ENCODE peak calls at places on chromosomes 12 and 14, in five cellular contexts. One of them, this sample, is unnamed.

GRCh38 chr12:45192041-45192695 is 23.7 kb upstream of the ANO6 start:
- DNase-seq in K562: peak
- DNase-seq in GM12878: no peak
- DNase-seq in HCT116: peak
- DNase-seq in HepG2: peak
- DNase-seq in this sample: no peak

GRCh38 chr12:39368096-39368495 is 74.8 kb downstream of the KIF21A start:
- DNase-seq in HepG2: no peak
- DNase-seq in K562: no peak
- DNase-seq in HCT116: no peak
- DNase-seq in GM12878: no peak
- DNase-seq in this sample: no peak

GRCh38 chr14:101723061-101723595 is 38.4 kb upstream of the PPP2R5C start:
- DNase-seq in GM12878: no peak
- DNase-seq in HepG2: no peak
- DNase-seq in HCT116: no peak
- DNase-seq in K562: no peak
- DNase-seq in this sample: no peak

GRCh38 chr14:67704484-67705089 is 2.9 kb downstream of the RDH12 start:
- DNase-seq in K562: peak
- DNase-seq in HepG2: peak
- DNase-seq in HCT116: peak
- DNase-seq in GM12878: peak
- DNase-seq in this sample: no peak

GRCh38 chr12:65597527-65597926 is 226.8 kb upstream of the HMGA2 start:
- DNase-seq in GM12878: no peak
- DNase-seq in HepG2: no peak
- DNase-seq in HCT116: no peak
- DNase-seq in K562: peak
- DNase-seq in this sample: no peak

GRCh38 chr12:65119063-65119462 is 2.0 kb downstream of the WIF1 start:
- DNase-seq in K562: no peak
- DNase-seq in HCT116: no peak
- DNase-seq in HepG2: no peak
- DNase-seq in GM12878: no peak
- DNase-seq in this sample: no peak

GRCh38 chr12:6073426-6073825 is 51.0 kb downstream of the VWF start:
- DNase-seq in HepG2: peak
- DNase-seq in K562: no peak
- DNase-seq in GM12878: no peak
- DNase-seq in HCT116: no peak
- DNase-seq in this sample: no peak

GRCh38 chr12:110314308-110314707 is 33.3 kb downstream of the ATP2A2 start:
- DNase-seq in GM12878: peak
- DNase-seq in HCT116: no peak
- DNase-seq in HepG2: peak
- DNase-seq in K562: no peak
- DNase-seq in this sample: no peak

GRCh38 chr12:45216983-45217485 is 1.1 kb downstream of the ANO6 start:
- DNase-seq in HCT116: no peak
- DNase-seq in K562: no peak
- DNase-seq in HepG2: no peak
- DNase-seq in GM12878: no peak
- DNase-seq in this sample: no peak

GRCh38 chr12:4943067-4943937 is 33.6 kb downstream of the KCNA1 start:
- DNase-seq in HepG2: no peak
- DNase-seq in GM12878: peak
- DNase-seq in HCT116: no peak
- DNase-seq in K562: no peak
- DNase-seq in this sample: no peak

GRCh38 chr14:48857366-48857765 is 728.8 kb downstream of the RPS29 start:
- DNase-seq in K562: no peak
- DNase-seq in HepG2: no peak
- DNase-seq in GM12878: no peak
- DNase-seq in HCT116: no peak
- DNase-seq in this sample: no peak

GRCh38 chr14:99441918-99442317 is 38.7 kb downstream of the SETD3 start:
- DNase-seq in HepG2: no peak
- DNase-seq in GM12878: no peak
- DNase-seq in HCT116: no peak
- DNase-seq in K562: no peak
- DNase-seq in this sample: no peak

GRCh38 chr14:103104654-103105511 is 10.4 kb downstream of the EXOC3L4 start:
- DNase-seq in HepG2: no peak
- DNase-seq in HCT116: no peak
- DNase-seq in GM12878: no peak
- DNase-seq in K562: peak
- DNase-seq in this sample: no peak

GRCh38 chr12:78636253-78636855 is 228.2 kb upstream of the SYT1 start:
- DNase-seq in K562: no peak
- DNase-seq in HCT116: no peak
- DNase-seq in HepG2: no peak
- DNase-seq in GM12878: no peak
- DNase-seq in this sample: no peak

GRCh38 chr14:66610154-66610563 is 102.2 kb downstream of the GPHN start:
- DNase-seq in K562: peak
- DNase-seq in HCT116: peak
- DNase-seq in HepG2: peak
- DNase-seq in GM12878: no peak
- DNase-seq in this sample: peak

GRCh38 chr12:47844264-47845020 is 24.7 kb upstream of the HDAC7 start:
- DNase-seq in HCT116: no peak
- DNase-seq in K562: no peak
- DNase-seq in GM12878: no peak
- DNase-seq in HepG2: no peak
- DNase-seq in this sample: no peak

GRCh38 chr12:91413591-91413990 is 231.0 kb upstream of the DCN start:
- DNase-seq in K562: no peak
- DNase-seq in HCT116: peak
- DNase-seq in GM12878: no peak
- DNase-seq in HepG2: no peak
- DNase-seq in this sample: no peak

GRCh38 chr12:57772429-57773322 is at the start of gene EEF1AKMT3:
- DNase-seq in K562: peak
- DNase-seq in GM12878: no peak
- DNase-seq in HepG2: peak
- DNase-seq in HCT116: no peak
- DNase-seq in this sample: no peak

GRCh38 chr12:76398106-76398505 is 49.9 kb upstream of the BBS10 start:
- DNase-seq in HCT116: no peak
- DNase-seq in GM12878: no peak
- DNase-seq in K562: no peak
- DNase-seq in HepG2: no peak
- DNase-seq in this sample: no peak

GRCh38 chr12:16612647-16613046 is 6.7 kb upstream of the LMO3 start:
- DNase-seq in GM12878: no peak
- DNase-seq in HepG2: no peak
- DNase-seq in HCT116: no peak
- DNase-seq in K562: no peak
- DNase-seq in this sample: no peak

GRCh38 chr12:116236148-116236731 is 41.3 kb downstream of the MED13L start:
- DNase-seq in HCT116: no peak
- DNase-seq in GM12878: peak
- DNase-seq in HepG2: peak
- DNase-seq in K562: peak
- DNase-seq in this sample: no peak

GRCh38 chr12:3988519-3989217 is 115.5 kb upstream of the PARP11 start:
- DNase-seq in GM12878: peak
- DNase-seq in K562: no peak
- DNase-seq in HCT116: no peak
- DNase-seq in HepG2: no peak
- DNase-seq in this sample: no peak

GRCh38 chr12:49706351-49707126 is 666 bp downstream of the FMNL3 start:
- DNase-seq in HCT116: no peak
- DNase-seq in K562: peak
- DNase-seq in HepG2: no peak
- DNase-seq in GM12878: no peak
- DNase-seq in this sample: peak
- TF ChIP-seq JUND in HCT116: no peak
- TF ChIP-seq JUND in K562: no peak
- TF ChIP-seq JUND in HepG2: no peak
- TF ChIP-seq JUND in GM12878: no peak
- TF ChIP-seq JUND in this sample: no peak

DNA sequence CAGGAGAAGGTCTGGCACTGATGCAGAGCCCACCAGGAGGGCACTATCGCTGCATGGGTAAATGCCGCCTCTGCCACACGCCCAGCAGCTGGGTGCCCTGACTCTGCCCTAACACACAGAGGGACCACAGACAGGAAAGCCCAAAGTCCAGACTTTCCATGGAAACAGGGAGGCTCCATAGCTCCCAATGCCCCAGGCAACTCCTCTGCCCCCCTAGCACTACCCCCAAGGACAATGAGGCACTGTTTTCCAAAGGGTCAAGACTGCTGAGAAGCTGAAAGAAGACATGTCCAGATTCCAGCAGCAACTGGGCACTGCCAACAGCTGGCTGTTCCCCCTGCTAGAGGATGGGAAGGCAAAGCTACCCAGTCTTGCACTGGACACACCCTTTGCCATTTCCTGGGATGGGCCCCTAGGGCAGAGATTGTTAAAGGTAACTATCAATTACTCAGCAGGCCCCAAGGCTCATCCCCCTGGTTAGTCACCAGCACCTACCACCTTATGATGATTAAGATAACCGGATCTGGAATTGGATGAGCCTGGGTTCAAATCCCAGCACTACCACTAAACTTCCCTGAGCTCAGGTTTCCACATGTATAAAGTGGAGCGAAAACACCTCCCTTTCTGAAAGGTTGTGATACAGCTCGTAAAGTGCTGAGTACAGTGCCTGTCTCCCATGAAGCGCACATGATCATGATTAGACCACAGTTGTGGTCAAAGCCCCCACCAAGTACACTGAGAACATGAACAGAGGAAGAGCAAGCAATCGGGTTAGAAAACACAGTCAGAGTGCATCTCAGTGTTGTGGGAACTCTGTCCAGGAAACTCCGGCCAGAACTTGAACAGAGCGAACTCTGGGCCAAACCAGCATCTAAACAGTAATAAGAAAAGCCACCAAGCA is 3.3 kb downstream of the PXN start:
- DNase-seq in K562: peak
- DNase-seq in HCT116: peak
- DNase-seq in HepG2: no peak
- DNase-seq in GM12878: no peak
- DNase-seq in this sample: no peak
- TF ChIP-seq POLR2AphosphoS5 in K562: no peak
- TF ChIP-seq POLR2AphosphoS5 in HCT116: no peak
- TF ChIP-seq POLR2AphosphoS5 in HepG2: no peak
- TF ChIP-seq POLR2AphosphoS5 in GM12878: no peak
- TF ChIP-seq POLR2AphosphoS5 in this sample: no peak

GRCh38 chr14:37824936-37825698 is 229.7 kb downstream of the TTC6 start:
- DNase-seq in K562: no peak
- DNase-seq in HepG2: no peak
- DNase-seq in HCT116: no peak
- DNase-seq in GM12878: no peak
- DNase-seq in this sample: no peak
- TF ChIP-seq ZNF274 in K562: no peak
- TF ChIP-seq ZNF274 in HepG2: no peak
- TF ChIP-seq ZNF274 in HCT116: no peak
- TF ChIP-seq ZNF274 in GM12878: no peak
- TF ChIP-seq ZNF274 in this sample: no peak

DNA sequence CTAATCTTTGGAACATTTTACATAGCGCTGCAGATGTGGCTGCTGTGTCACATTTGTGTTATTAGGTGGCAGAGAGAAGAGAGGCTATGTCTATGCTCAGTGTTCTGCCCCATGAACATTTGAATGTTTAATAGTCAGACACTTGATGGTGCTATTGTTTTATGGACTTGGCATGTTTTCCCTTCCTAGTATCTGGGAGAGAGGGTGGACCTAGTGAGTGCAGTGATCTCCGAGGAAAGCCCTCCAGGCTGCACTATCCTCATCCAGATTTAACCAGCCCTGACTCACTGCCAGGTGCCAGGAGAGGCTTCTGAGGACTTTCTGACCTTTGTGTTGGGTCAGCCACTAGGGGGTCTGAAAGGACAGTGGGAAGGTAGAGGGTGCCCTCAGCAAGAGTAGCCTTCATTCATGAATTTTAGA is 24.3 kb downstream of the ZFC3H1 start:
- DNase-seq in K562: no peak
- DNase-seq in HCT116: no peak
- DNase-seq in GM12878: no peak
- DNase-seq in HepG2: peak
- DNase-seq in this sample: no peak
- TF ChIP-seq JUND in K562: no peak
- TF ChIP-seq JUND in HCT116: no peak
- TF ChIP-seq JUND in GM12878: no peak
- TF ChIP-seq JUND in HepG2: no peak
- TF ChIP-seq JUND in this sample: no peak

GRCh38 chr14:57609313-57609712 is 115.7 kb upstream of the CCDC198 start:
- DNase-seq in GM12878: no peak
- DNase-seq in HCT116: no peak
- DNase-seq in K562: no peak
- DNase-seq in HepG2: no peak
- DNase-seq in this sample: no peak
- TF ChIP-seq POLR2AphosphoS5 in GM12878: no peak
- TF ChIP-seq POLR2AphosphoS5 in HCT116: no peak
- TF ChIP-seq POLR2AphosphoS5 in K562: no peak
- TF ChIP-seq POLR2AphosphoS5 in HepG2: no peak
- TF ChIP-seq POLR2AphosphoS5 in this sample: no peak

GRCh38 chr12:13581031-13581430 is 384.5 kb downstream of the EMP1 start:
- DNase-seq in GM12878: no peak
- DNase-seq in HepG2: no peak
- DNase-seq in HCT116: peak
- DNase-seq in K562: no peak
- DNase-seq in this sample: no peak
- TF ChIP-seq ZNF274 in GM12878: no peak
- TF ChIP-seq ZNF274 in HepG2: no peak
- TF ChIP-seq ZNF274 in HCT116: no peak
- TF ChIP-seq ZNF274 in K562: no peak
- TF ChIP-seq ZNF274 in this sample: no peak

DNA sequence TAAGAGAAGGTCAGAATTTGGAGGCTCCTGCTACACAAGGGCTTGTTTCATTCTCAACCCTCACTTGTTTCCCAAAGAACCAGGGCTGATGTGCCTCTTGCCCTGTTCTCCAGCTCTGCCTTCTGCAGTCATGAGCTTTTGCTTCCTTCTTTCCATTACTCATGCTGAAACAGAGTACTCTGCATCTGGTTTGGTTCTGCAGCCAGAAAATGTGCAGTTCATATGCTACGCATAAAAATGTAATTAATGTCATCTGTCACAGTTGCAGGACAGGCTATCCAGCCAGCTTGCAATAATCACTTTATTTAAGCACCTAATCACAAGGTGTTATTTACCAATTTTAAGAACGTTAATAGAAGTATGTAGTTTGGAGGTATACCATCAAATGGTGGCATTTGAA is 150.2 kb downstream of the SRGAP1 start:
- DNase-seq in HepG2: no peak
- DNase-seq in GM12878: no peak
- DNase-seq in K562: no peak
- DNase-seq in HCT116: no peak
- DNase-seq in this sample: no peak
- TF ChIP-seq JUND in HepG2: no peak
- TF ChIP-seq JUND in GM12878: no peak
- TF ChIP-seq JUND in K562: no peak
- TF ChIP-seq JUND in HCT116: no peak
- TF ChIP-seq JUND in this sample: no peak